ENCODE peak calls at places on chromosomes 16 and 17, in five cellular contexts. H is tibial artery, N is heart right ventricle, Z is heart left ventricle, W is adrenal gland. R is an unnamed sample. For H3K4me1, the result is how much of the 10 kb centered on the place peaks cover.

GRCh38 chr16:48609453-48610023 is 442 bp downstream of the N4BP1 start:
- DNase-seq in H (peak), N (peak), Z (peak), W (peak), R (peak)

GRCh38 chr16:2512920-2513404 is 790 bp upstream of the ATP6V0C start:
- DNase-seq in H (no peak), N (no peak), Z (no peak), W (no peak), R (peak)

GRCh38 chr17:82214012-82214628 is 1.5 kb upstream of the CCDC57 start:
- DNase-seq in H (no peak), N (no peak), Z (no peak), W (no peak), R (no peak)

GRCh38 chr16:17351471-17352045 is 119.2 kb downstream of the XYLT1 start:
- DNase-seq in H (no peak), N (no peak), Z (no peak), W (no peak), R (no peak)

GRCh38 chr17:67491009-67491677 is 114.1 kb downstream of the PITPNC1 start:
- DNase-seq in H (peak), N (peak), Z (peak), W (peak), R (no peak)

GRCh38 chr17:35684046-35684802 is 47.2 kb upstream of the RASL10B start:
- DNase-seq in H (no peak), N (no peak), Z (no peak), W (no peak), R (no peak)

GRCh38 chr16:52581530-52581929 is 34.6 kb upstream of the TOX3 start:
- DNase-seq in H (no peak), N (no peak), Z (no peak), W (no peak), R (no peak)

GRCh38 chr16:61798741-61799140 is 237.5 kb downstream of the CDH8 start:
- DNase-seq in H (no peak), N (no peak), Z (no peak), W (no peak), R (no peak)

GRCh38 chr17:72501404-72502110 is 380.7 kb downstream of the SOX9 start:
- DNase-seq in H (no peak), N (no peak), Z (no peak), W (no peak), R (no peak)

GRCh38 chr17:9457005-9457404 is 118.6 kb downstream of the STX8 start:
- DNase-seq in H (no peak), N (no peak), Z (no peak), W (no peak), R (no peak)

GRCh38 chr17:66301418-66301863 is 972 bp upstream of the PRKCA start:
- DNase-seq in H (no peak), N (no peak), Z (no peak), W (no peak), R (no peak)

GRCh38 chr16:81624718-81625543 is 154.2 kb upstream of the PLCG2 start:
- DNase-seq in H (no peak), N (no peak), Z (no peak), W (no peak), R (no peak)

GRCh38 chr17:80348551-80349436 is 66.2 kb upstream of the ENDOV start:
- DNase-seq in H (no peak), N (no peak), Z (no peak), W (no peak), R (no peak)

GRCh38 chr17:30975042-30975820 is 4.4 kb downstream of the RNF135 start:
- DNase-seq in H (no peak), N (no peak), Z (no peak), W (no peak), R (no peak)

GRCh38 chr17:45845376-45846185 is 900 bp downstream of the SPPL2C start:
- DNase-seq in H (no peak), N (no peak), Z (no peak), W (no peak), R (no peak)

GRCh38 chr17:28295677-28296578 is 23.1 kb upstream of the TMEM97 start:
- DNase-seq in H (no peak), N (no peak), Z (no peak), W (no peak), R (no peak)

GRCh38 chr16:11619327-11619851 is 32.7 kb upstream of the LITAF start:
- DNase-seq in H (peak), N (no peak), Z (peak), W (peak), R (no peak)

GRCh38 chr17:74245145-74245817 is 28.8 kb upstream of the DNAI2 start:
- DNase-seq in H (no peak), N (no peak), Z (no peak), W (no peak), R (no peak)

GRCh38 chr17:29592850-29593545 is at the start of gene ANKRD13B:
- DNase-seq in H (peak), N (peak), Z (peak), W (no peak), R (peak)

GRCh38 chr17:5237541-5238016 is 2.9 kb upstream of the SCIMP start:
- DNase-seq in H (peak), N (no peak), Z (peak), W (peak), R (no peak)

GRCh38 chr17:37461668-37462067 is 28.0 kb upstream of the DUSP14 start:
- DNase-seq in H (no peak), N (no peak), Z (no peak), W (no peak), R (no peak)

GRCh38 chr17:17579691-17580090 is 11.8 kb downstream of the PEMT start:
- DNase-seq in H (no peak), N (no peak), Z (no peak), W (no peak), R (no peak)

GRCh38 chr17:11935734-11936406 is 61.4 kb downstream of the ZNF18 start:
- DNase-seq in H (no peak), N (no peak), Z (peak), W (peak), R (no peak)

GRCh38 chr17:37725021-37725585 is 19.8 kb downstream of the HNF1B start:
- DNase-seq in H (no peak), N (no peak), Z (no peak), W (no peak), R (no peak)

GRCh38 chr16:59385953-59386352 is 651.8 kb upstream of the GOT2 start:
- DNase-seq in H (no peak), N (no peak), Z (no peak), W (peak), R (no peak)

GRCh38 chr16:80993293-80993691 is 13.4 kb downstream of the CMC2 start:
- DNase-seq in H (no peak), N (no peak), Z (peak), W (peak), R (no peak)

GRCh38 chr17:73007447-73007846 is 85.0 kb downstream of the SLC39A11 start:
- DNase-seq in H (no peak), N (no peak), Z (no peak), W (no peak), R (no peak)

GRCh38 chr17:11412653-11413052 is 171.6 kb downstream of the SHISA6 start:
- DNase-seq in H (no peak), N (no peak), Z (no peak), W (no peak), R (no peak)

GRCh38 chr17:57707892-57708291 is 37.2 kb downstream of the CCDC182 start:
- DNase-seq in H (no peak), N (no peak), Z (peak), W (peak), R (no peak)

GRCh38 chr16:57513371-57514102 is 22.8 kb downstream of the CCDC102A start:
- DNase-seq in H (no peak), N (no peak), Z (no peak), W (no peak), R (no peak)

GRCh38 chr17:41121742-41122141 is 2.2 kb downstream of the KRTAP4-12 start:
- DNase-seq in H (no peak), N (no peak), Z (no peak), W (no peak), R (no peak)

GRCh38 chr16:10501016-10501607 is 79.3 kb downstream of the EMP2 start:
- DNase-seq in H (no peak), N (no peak), Z (no peak), W (no peak), R (no peak)

GRCh38 chr17:45277992-45278391 is 16.1 kb upstream of the SPATA32 start:
- DNase-seq in H (no peak), N (no peak), Z (no peak), W (peak), R (no peak)

GRCh38 chr16:27223226-27223610 is 19.9 kb downstream of the KDM8 start:
- DNase-seq in H (no peak), N (no peak), Z (peak), W (no peak), R (no peak)
- TF ChIP-seq CTCF in H (peak), N (peak), Z (no peak), W (no peak), R (no peak)

GRCh38 chr16:70703835-70704381 is 18.1 kb upstream of the MTSS2 start:
- DNase-seq in H (no peak), N (no peak), Z (no peak), W (no peak), R (no peak)
- H3K4me1 ChIP-seq in H (half or more), N (half or more), Z (under half), W (under half), R (under half)

DNA sequence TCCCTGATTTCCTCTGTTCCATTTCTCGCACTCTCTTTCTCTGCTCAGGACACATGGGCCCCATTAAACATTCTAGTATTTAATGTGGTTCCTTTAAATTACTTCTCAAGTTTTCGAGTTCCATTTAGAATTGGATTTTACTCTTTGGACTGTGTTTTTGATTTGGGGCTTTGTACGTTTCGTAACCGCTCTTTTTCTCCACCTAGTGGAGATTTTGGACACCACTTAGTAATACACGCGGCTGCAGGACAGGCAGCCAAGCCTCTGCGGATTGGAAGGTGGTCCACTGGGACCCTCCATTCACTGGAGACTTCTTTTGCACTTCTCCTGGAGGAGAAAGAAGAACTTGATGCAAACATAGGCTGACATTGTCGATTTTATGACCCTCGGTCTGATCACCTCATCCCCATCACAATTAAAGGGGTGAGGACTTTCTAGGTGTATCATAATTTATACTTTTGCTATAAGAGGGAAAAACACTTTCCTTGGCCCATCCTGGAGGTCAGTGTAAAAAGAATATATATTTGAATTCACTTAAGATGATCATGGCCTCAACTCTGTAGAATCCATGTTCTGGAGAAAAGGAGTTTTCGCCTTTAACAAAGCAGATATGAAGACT is 85.8 kb downstream of the NOG start:
- DNase-seq in H (no peak), N (no peak), Z (no peak), W (no peak), R (no peak)
- TF ChIP-seq CTCF in H (peak), N (peak), Z (peak), W (peak), R (peak)

GRCh38 chr16:27374231-27374793 is 27.7 kb upstream of the IL21R start:
- DNase-seq in H (no peak), N (no peak), Z (no peak), W (no peak), R (peak)
- H3K4me1 ChIP-seq in H (under half), N (under half), Z (under half), W (under half), R (half or more)

GRCh38 chr17:75517277-75517865 is 1.0 kb downstream of the TSEN54 start:
- DNase-seq in H (no peak), N (no peak), Z (no peak), W (no peak), R (peak)
- TF ChIP-seq CTCF in H (no peak), N (no peak), Z (no peak), W (peak), R (no peak)

GRCh38 chr17:2192367-2193028 is 111.1 kb downstream of the SMG6 start:
- DNase-seq in H (no peak), N (no peak), Z (peak), W (no peak), R (peak)
- H3K4me1 ChIP-seq in H (under half), N (half or more), Z (under half), W (under half), R (under half)

DNA sequence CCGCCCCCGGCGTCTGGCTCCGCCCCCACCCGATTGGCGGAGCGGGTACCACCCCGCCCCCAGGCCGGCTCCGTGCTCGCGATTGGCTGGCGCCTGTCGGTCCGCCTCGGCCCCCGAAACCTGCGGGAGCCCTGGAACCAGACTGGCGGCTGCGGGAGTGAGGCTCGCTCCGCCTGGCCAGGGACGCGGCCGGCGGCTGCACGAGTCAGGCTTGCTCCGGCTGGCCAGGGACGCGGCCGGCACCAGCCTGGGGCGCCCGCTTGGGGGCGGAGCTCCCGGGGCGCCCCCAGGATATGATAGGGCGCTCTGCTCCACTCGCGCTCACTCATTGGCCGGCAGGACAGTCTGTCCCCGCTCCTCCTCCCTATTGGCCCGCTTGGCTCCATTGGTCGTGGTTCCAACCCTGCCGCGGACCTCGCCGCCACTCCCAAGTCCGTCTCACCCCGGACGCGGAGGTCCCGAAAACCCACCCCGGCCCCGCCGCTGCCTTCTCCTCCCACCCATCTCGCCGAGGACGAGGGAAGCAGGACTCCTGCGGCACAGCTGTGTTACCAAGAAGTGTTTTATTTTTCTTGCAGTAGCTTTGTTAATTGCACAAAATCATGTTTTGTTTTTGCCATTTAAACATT is 340 bp upstream of the ROGDI start:
- DNase-seq in H (peak), N (peak), Z (peak), W (peak), R (peak)
- TF ChIP-seq CTCF in H (no peak), N (peak), Z (peak), W (peak), R (no peak)

GRCh38 chr16:85396879-85397871 is 215.9 kb upstream of the GSE1 start:
- DNase-seq in H (peak), N (peak), Z (no peak), W (peak), R (no peak)

GRCh38 chr16:85394511-85395206 is 218.5 kb upstream of the GSE1 start:
- DNase-seq in H (peak), N (peak), Z (no peak), W (peak), R (no peak)

GRCh38 chr16:85393674-85394510 is 219.2 kb upstream of the GSE1 start:
- DNase-seq in H (peak), N (peak), Z (peak), W (peak), R (peak)

GRCh38 chr16:85395913-85396878 is 216.9 kb upstream of the GSE1 start:
- DNase-seq in H (peak), N (peak), Z (no peak), W (peak), R (no peak)

DNA sequence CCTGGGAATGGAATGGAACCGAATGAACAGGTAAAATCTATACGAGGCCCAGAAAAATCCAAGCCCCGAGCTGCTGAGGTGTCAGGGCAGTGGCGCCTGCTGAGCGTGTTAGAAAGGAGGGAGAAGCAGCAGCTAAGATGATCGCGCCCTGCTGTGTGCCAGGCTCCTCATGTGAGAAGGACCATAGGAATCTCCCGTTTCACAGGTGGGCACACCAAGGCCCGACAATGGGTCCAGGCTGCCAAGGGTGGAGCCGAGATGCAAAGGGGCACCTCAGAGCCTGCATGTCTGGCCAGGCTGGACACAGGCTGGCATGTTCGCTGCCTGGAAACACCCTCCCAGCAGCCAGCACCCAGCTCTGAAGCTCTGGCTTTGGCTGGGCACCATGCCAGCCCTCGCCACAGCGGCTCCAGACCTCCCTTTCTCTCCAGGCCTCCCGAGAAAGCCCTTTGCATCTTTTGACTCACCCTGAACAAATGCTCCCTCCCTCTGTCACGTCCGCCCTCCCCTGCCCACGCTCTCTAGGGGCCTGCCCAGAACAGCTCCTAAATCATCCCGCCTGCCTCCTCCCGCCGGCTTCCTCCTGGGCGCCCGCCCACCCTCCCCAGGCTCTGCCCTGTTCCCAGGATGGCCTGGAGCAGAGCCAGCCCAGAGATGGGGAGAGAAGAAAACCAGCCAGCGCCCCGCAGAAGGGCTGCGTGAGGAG is 217.8 kb upstream of the GSE1 start:
- DNase-seq in H (peak), N (peak), Z (peak), W (peak), R (no peak)
- H3K4me1 ChIP-seq in H (under half), N (under half), Z (under half), W (half or more), R (under half)

DNA sequence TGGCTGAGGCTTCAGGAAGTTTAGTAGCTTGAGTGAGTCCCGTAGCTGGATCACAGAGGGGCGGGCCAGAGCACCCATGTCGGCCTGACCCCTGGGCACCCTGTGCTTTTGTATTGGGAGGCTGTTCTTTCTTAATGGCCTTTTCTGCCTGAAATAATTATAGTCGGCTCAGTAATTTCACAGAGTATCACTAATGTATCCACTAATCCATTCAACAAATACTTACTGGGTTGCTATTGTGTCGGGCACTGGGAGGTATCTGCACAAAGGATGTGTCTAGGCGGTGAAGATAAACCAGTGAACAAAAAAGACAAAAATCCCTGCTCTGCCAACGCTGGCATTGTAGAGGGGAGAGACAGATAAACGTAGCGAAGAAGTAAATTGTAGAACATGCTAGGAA is 318.6 kb downstream of the FOXL1 start:
- DNase-seq in H (no peak), N (no peak), Z (no peak), W (no peak), R (no peak)
- TF ChIP-seq CTCF in H (no peak), N (no peak), Z (no peak), W (no peak), R (no peak)

GRCh38 chr17:65043802-65044201 is 12.7 kb downstream of the GNA13 start:
- DNase-seq in H (no peak), N (no peak), Z (no peak), W (peak), R (no peak)
- H3K4me1 ChIP-seq in H (under half), N (half or more), Z (under half), W (half or more), R (half or more)